ENCODE peak calls at places on chromosome 15, in seven cellular contexts. J is WERI-Rb-1, K is tibial artery, O is GM12865, U is lower lobe of right lung, S is heart right ventricle, Q is AG04449. I is an unnamed sample.

GRCh38 chr15:78937132-78937739 is 7.6 kb downstream of the CTSH start:
- DNase-seq in J (no peak), K (no peak), O (no peak), U (peak), S (peak), Q (no peak), I (no peak)

GRCh38 chr15:70825841-70826240 is 28.1 kb downstream of the LARP6 start:
- DNase-seq in J (no peak), K (no peak), O (no peak), U (no peak), S (no peak), Q (no peak), I (no peak)

GRCh38 chr15:38707802-38708671 is 143.4 kb upstream of the RASGRP1 start:
- DNase-seq in J (peak), K (no peak), O (peak), U (no peak), S (no peak), Q (no peak), I (no peak)

GRCh38 chr15:79332824-79333510 is 22.1 kb downstream of the TMED3 start:
- DNase-seq in J (no peak), K (no peak), O (no peak), U (no peak), S (no peak), Q (no peak), I (no peak)

GRCh38 chr15:47861186-47861585 is 143.9 kb downstream of the SEMA6D start:
- DNase-seq in J (no peak), K (no peak), O (no peak), U (no peak), S (no peak), Q (no peak), I (no peak)

GRCh38 chr15:38398134-38398533 is 55.8 kb upstream of the FAM98B start:
- DNase-seq in J (no peak), K (peak), O (no peak), U (no peak), S (peak), Q (peak), I (no peak)

GRCh38 chr15:63246691-63247464 is 30.5 kb upstream of the APH1B start:
- DNase-seq in J (peak), K (peak), O (no peak), U (no peak), S (no peak), Q (peak), I (no peak)

GRCh38 chr15:76258460-76258859 is 52.8 kb downstream of the ETFA start:
- DNase-seq in J (peak), K (no peak), O (no peak), U (no peak), S (no peak), Q (no peak), I (no peak)

GRCh38 chr15:40069178-40070165 is 30.5 kb upstream of the SRP14 start:
- DNase-seq in J (no peak), K (peak), O (peak), U (peak), S (peak), Q (no peak), I (peak)

GRCh38 chr15:90901799-90902655 is 1.1 kb upstream of the MAN2A2 start:
- DNase-seq in J (peak), K (peak), O (peak), U (peak), S (peak), Q (peak), I (peak)

GRCh38 chr15:73688455-73688854 is 4.3 kb downstream of the CD276 start:
- DNase-seq in J (no peak), K (no peak), O (no peak), U (no peak), S (no peak), Q (no peak), I (no peak)

GRCh38 chr15:77329202-77329601 is 90.7 kb downstream of the PEAK1 start:
- DNase-seq in J (no peak), K (no peak), O (no peak), U (no peak), S (no peak), Q (no peak), I (no peak)

GRCh38 chr15:83380026-83380425 is 67.1 kb upstream of the SH3GL3 start:
- DNase-seq in J (no peak), K (no peak), O (no peak), U (no peak), S (no peak), Q (no peak), I (no peak)

GRCh38 chr15:76346666-76347506 is 10.3 kb downstream of the ISL2 start:
- DNase-seq in J (peak), K (no peak), O (no peak), U (no peak), S (no peak), Q (no peak), I (no peak)

GRCh38 chr15:57218826-57219576 is 157.3 kb upstream of the CGNL1 start:
- DNase-seq in J (peak), K (no peak), O (peak), U (no peak), S (no peak), Q (peak), I (no peak)

GRCh38 chr15:76345269-76345879 is 8.8 kb downstream of the ISL2 start:
- DNase-seq in J (no peak), K (no peak), O (no peak), U (no peak), S (no peak), Q (no peak), I (no peak)

GRCh38 chr15:40909662-40910625 is 15.7 kb downstream of the VPS18 start:
- DNase-seq in J (no peak), K (no peak), O (no peak), U (peak), S (peak), Q (no peak), I (no peak)

GRCh38 chr15:27175479-27176153 is 204.6 kb downstream of the GABRG3 start:
- DNase-seq in J (no peak), K (no peak), O (no peak), U (no peak), S (no peak), Q (no peak), I (no peak)

GRCh38 chr15:100572362-100572983 is 29.5 kb downstream of the LINS1 start:
- DNase-seq in J (no peak), K (no peak), O (no peak), U (no peak), S (no peak), Q (no peak), I (no peak)
- TF ChIP-seq CTCF in J (no peak), K (peak), O (peak), U (peak), S (peak), Q (no peak), I (peak)

DNA sequence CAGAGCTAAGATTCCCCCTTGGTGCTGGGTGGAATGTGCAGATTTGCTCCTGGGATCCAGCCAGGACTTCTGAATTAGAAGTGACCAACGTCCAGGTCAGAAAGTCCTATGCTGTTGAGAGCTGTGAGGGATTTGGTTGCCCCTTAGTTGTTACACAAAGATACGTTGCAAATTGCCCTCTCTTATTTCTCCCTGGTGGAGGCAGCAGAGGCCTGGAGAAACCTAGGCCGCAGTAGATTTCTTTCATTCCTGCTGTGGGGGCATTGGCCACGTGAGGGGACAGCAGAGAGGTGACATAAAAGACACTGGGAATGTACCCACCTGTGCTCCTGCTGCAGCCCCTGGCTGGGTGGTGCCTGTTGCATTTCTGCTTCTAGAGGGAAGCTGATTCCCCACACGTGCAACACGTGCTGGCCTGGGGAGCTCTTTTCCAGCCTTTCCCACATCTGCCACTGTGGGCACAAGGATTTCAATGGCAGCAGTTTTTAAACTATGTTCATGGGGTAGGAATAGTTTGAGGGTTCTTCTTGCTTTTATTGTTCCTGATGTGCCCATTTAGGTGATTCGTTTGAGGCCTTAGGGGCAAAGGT is 65.7 kb downstream of the SYNM start:
- DNase-seq in J (peak), K (no peak), O (no peak), U (no peak), S (no peak), Q (no peak), I (no peak)
- TF ChIP-seq CTCF in J (peak), K (peak), O (no peak), U (no peak), S (peak), Q (no peak), I (peak)

DNA sequence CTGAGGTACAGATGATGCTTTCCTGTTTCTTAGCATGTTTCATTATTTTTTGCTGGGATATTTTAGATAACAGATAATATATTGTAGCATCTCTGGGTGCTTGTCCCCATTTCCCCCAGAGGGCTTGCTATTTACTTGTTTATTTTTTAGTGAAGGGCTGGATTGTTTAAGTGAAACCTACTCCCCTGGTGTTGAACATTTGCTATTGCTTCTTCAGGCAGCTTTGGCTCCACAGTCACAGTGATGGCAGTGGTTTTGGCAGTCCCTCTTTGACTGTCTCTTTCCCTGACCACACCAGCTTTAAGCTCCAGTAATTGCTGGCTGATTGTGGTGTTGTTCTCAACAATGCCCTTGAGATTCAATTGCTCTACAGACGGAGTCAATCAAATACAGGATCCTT is 128.9 kb downstream of the KLF13 start:
- DNase-seq in J (no peak), K (no peak), O (peak), U (no peak), S (no peak), Q (no peak), I (no peak)
- TF ChIP-seq CTCF in J (no peak), K (no peak), O (peak), U (no peak), S (no peak), Q (no peak), I (no peak)

GRCh38 chr15:80367661-80368060 is 36.5 kb upstream of the ARNT2 start:
- DNase-seq in J (no peak), K (no peak), O (no peak), U (no peak), S (no peak), Q (no peak), I (no peak)
- TF ChIP-seq CTCF in J (no peak), K (no peak), O (no peak), U (no peak), S (no peak), Q (no peak), I (no peak)

GRCh38 chr15:45251888-45252287 is at the start of gene SLC28A2:
- DNase-seq in J (no peak), K (no peak), O (no peak), U (no peak), S (no peak), Q (no peak), I (no peak)

GRCh38 chr15:45254405-45255293 is 2.6 kb downstream of the SLC28A2 start:
- DNase-seq in J (no peak), K (no peak), O (no peak), U (no peak), S (no peak), Q (peak), I (no peak)

GRCh38 chr15:45249125-45249780 is 2.8 kb upstream of the SLC28A2 start:
- DNase-seq in J (no peak), K (no peak), O (no peak), U (no peak), S (no peak), Q (no peak), I (no peak)

DNA sequence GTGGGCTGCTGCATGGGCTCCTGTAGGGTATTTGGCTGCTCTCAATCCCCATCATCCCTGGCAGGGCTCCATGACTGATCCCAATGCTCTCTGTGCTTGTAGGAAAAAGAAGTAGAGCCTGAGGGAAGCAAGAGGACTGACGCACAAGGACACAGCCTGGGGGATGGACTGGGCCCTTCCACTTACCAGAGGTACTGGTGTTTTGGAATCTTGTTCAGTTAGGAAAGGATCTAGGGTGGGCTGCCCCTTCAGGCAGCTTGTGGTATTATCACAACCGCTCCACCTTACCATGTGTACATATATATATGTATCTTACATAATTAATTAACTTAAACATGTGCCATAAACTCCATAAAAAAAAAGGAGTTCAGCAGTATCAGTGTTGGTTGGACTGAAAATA is 1.3 kb downstream of the SLC28A2 start:
- DNase-seq in J (no peak), K (no peak), O (peak), U (no peak), S (no peak), Q (no peak), I (no peak)
- TF ChIP-seq CTCF in J (peak), K (no peak), O (peak), U (no peak), S (peak), Q (no peak), I (no peak)

GRCh38 chr15:72341361-72341760 is 21.4 kb upstream of the CELF6 start:
- DNase-seq in J (peak), K (no peak), O (no peak), U (no peak), S (no peak), Q (no peak), I (no peak)
- TF ChIP-seq CTCF in J (peak), K (no peak), O (no peak), U (no peak), S (peak), Q (peak), I (no peak)

GRCh38 chr15:85397151-85397550 is 16.7 kb downstream of the AKAP13 start:
- DNase-seq in J (no peak), K (no peak), O (no peak), U (no peak), S (no peak), Q (no peak), I (no peak)

GRCh38 chr15:85398822-85399221 is 18.4 kb downstream of the AKAP13 start:
- DNase-seq in J (no peak), K (no peak), O (no peak), U (no peak), S (no peak), Q (no peak), I (no peak)

GRCh38 chr15:85399627-85400026 is 19.2 kb downstream of the AKAP13 start:
- DNase-seq in J (no peak), K (no peak), O (no peak), U (no peak), S (no peak), Q (no peak), I (no peak)

GRCh38 chr15:85396554-85396953 is 16.2 kb downstream of the AKAP13 start:
- DNase-seq in J (no peak), K (no peak), O (no peak), U (no peak), S (no peak), Q (no peak), I (no peak)

GRCh38 chr15:85397926-85398325 is 17.5 kb downstream of the AKAP13 start:
- DNase-seq in J (no peak), K (no peak), O (no peak), U (no peak), S (no peak), Q (no peak), I (no peak)
- TF ChIP-seq CTCF in J (no peak), K (no peak), O (no peak), U (no peak), S (no peak), Q (no peak), I (no peak)

GRCh38 chr15:68022061-68022460 is 32.1 kb upstream of the PIAS1 start:
- DNase-seq in J (no peak), K (peak), O (no peak), U (peak), S (no peak), Q (no peak), I (no peak)

GRCh38 chr15:68019814-68020525 is 34.1 kb upstream of the PIAS1 start:
- DNase-seq in J (no peak), K (no peak), O (no peak), U (no peak), S (no peak), Q (no peak), I (no peak)

GRCh38 chr15:68018797-68019196 is 35.3 kb upstream of the PIAS1 start:
- DNase-seq in J (no peak), K (no peak), O (no peak), U (no peak), S (no peak), Q (no peak), I (no peak)

GRCh38 chr15:68023307-68024101 is 30.6 kb upstream of the PIAS1 start:
- DNase-seq in J (no peak), K (no peak), O (no peak), U (no peak), S (no peak), Q (no peak), I (no peak)

GRCh38 chr15:68020685-68021084 is 33.4 kb upstream of the PIAS1 start:
- DNase-seq in J (no peak), K (no peak), O (no peak), U (no peak), S (no peak), Q (no peak), I (no peak)
- TF ChIP-seq CTCF in J (no peak), K (no peak), O (no peak), U (no peak), S (no peak), Q (no peak), I (no peak)

GRCh38 chr15:67105065-67105951 is 39.9 kb downstream of the SMAD3 start:
- DNase-seq in J (no peak), K (peak), O (no peak), U (no peak), S (no peak), Q (peak), I (no peak)
- TF ChIP-seq CTCF in J (no peak), K (peak), O (no peak), U (no peak), S (no peak), Q (no peak), I (no peak)